ENCODE peak calls at places on chromosome 6, in four cellular contexts. T is H1, N is K562, F is HepG2. A is an unnamed sample.

GRCh38 chr6:144683216-144684070 is 398.3 kb downstream of the UTRN start:
- DNase-seq in N (no peak), F (no peak), T (no peak), A (no peak)

GRCh38 chr6:47308674-47309325 is 905 bp downstream of the TNFRSF21 start:
- DNase-seq in T (peak), F (no peak), N (peak), A (no peak)

GRCh38 chr6:82000551-82000950 is 247.0 kb downstream of the IBTK start:
- DNase-seq in N (no peak), F (no peak), T (no peak), A (no peak)

GRCh38 chr6:151071295-151071694 is 168.5 kb upstream of the AKAP12 start:
- DNase-seq in F (peak), T (no peak), N (no peak), A (no peak)

GRCh38 chr6:33869121-33869520 is 65.3 kb upstream of the MLN start:
- DNase-seq in T (no peak), N (no peak), F (no peak), A (no peak)

GRCh38 chr6:137271245-137272183 is 52.3 kb upstream of the IFNGR1 start:
- DNase-seq in T (no peak), F (peak), N (no peak), A (no peak)

GRCh38 chr6:75201901-75202672 is 3.8 kb downstream of the COL12A1 start:
- DNase-seq in F (no peak), N (no peak), T (peak), A (no peak)

GRCh38 chr6:135657207-135657606 is 159.7 kb upstream of the AHI1 start:
- DNase-seq in N (no peak), F (no peak), T (no peak), A (no peak)

GRCh38 chr6:152355166-152355565 is 282.0 kb downstream of the SYNE1 start:
- DNase-seq in N (no peak), T (no peak), F (no peak), A (no peak)

GRCh38 chr6:8375916-8376315 is 59.4 kb downstream of the SLC35B3 start:
- DNase-seq in F (no peak), N (no peak), T (no peak), A (no peak)

GRCh38 chr6:168908166-168908565 is 345.5 kb downstream of the THBS2 start:
- DNase-seq in F (no peak), T (no peak), N (no peak), A (no peak)

GRCh38 chr6:16918586-16918985 is 157.3 kb upstream of the ATXN1 start:
- DNase-seq in T (no peak), N (no peak), F (no peak), A (no peak)

GRCh38 chr6:20439558-20439957 is 37.9 kb downstream of the E2F3 start:
- DNase-seq in T (no peak), N (no peak), F (no peak), A (no peak)

GRCh38 chr6:101931766-101932165 is 538.3 kb downstream of the GRIK2 start:
- DNase-seq in N (no peak), F (no peak), T (no peak), A (no peak)

GRCh38 chr6:165566088-165566828 is 96.8 kb downstream of the PDE10A start:
- DNase-seq in T (no peak), N (no peak), F (no peak), A (no peak)

GRCh38 chr6:158972241-158973233 is 27.5 kb downstream of the RSPH3 start:
- DNase-seq in T (no peak), F (peak), N (peak), A (peak)

GRCh38 chr6:20873425-20874190 is 339.4 kb downstream of the CDKAL1 start:
- DNase-seq in N (no peak), T (no peak), F (no peak), A (no peak)

GRCh38 chr6:67630146-67630545 is 1004.9 kb upstream of the ADGRB3 start:
- DNase-seq in F (no peak), T (no peak), N (no peak), A (no peak)

GRCh38 chr6:31407699-31408098 is 4.3 kb downstream of the MICA start:
- DNase-seq in T (no peak), F (no peak), N (no peak), A (no peak)

DNA sequence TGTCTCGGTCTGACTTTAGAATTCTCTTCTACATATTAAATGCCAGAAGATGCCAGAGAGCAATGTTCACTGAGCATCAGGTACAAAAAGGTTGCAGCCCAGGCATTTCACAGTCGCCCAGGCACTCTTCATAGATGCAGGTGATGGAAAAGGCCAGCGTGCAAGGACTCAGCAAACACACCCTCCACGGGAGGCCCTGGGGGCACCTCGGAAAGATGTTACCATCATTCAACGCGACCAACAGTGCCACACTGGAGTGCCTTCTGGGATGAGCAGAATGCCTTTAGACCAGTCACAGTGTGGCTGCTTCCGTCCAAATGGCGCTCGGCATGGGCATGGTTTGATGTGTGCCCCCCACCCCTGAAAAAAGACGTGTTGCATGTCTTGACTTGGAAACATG is 4.5 kb upstream of the RAMACL start:
- DNase-seq in N (no peak), T (no peak), F (no peak), A (no peak)
- TF ChIP-seq JUND in N (no peak), T (no peak), F (no peak), A (no peak)

GRCh38 chr6:154488802-154489437 is 21.6 kb downstream of the CNKSR3 start:
- DNase-seq in F (no peak), N (no peak), T (no peak), A (no peak)
- H3K4me2 ChIP-seq in F (no peak), N (no peak), T (no peak), A (no peak)

GRCh38 chr6:6984585-6985366 is 123.0 kb upstream of the RREB1 start:
- DNase-seq in N (no peak), F (peak), T (no peak), A (no peak)
- TF ChIP-seq CBX5 in N (no peak), F (no peak), T (no peak), A (no peak)

DNA sequence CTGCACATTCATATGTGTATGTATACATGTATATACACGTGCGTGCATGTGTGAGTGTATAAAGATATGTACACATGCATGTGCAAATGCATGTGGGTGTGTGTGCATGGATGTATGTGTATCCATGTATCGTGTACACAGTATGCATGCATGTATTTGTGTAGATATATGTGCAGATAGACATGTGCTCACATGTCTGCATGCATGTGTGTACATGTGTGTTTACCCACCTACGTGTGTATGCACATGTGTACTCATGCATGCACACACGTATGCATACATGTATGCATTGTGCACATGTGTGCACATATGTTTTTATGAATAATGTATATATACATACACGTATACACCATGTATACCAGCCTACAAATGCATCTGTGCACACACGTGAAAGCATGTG is 80.3 kb upstream of the ZNF322 start:
- DNase-seq in F (no peak), T (peak), N (peak), A (no peak)
- TF ChIP-seq JUND in F (no peak), T (no peak), N (no peak), A (no peak)

GRCh38 chr6:160007118-160007517 is 38.2 kb downstream of the IGF2R start:
- DNase-seq in N (no peak), T (no peak), F (no peak), A (no peak)

GRCh38 chr6:160004018-160004417 is 35.1 kb downstream of the IGF2R start:
- DNase-seq in T (no peak), N (no peak), F (no peak), A (no peak)

GRCh38 chr6:160005861-160006540 is 37.1 kb downstream of the IGF2R start:
- DNase-seq in T (no peak), F (no peak), N (peak), A (no peak)

GRCh38 chr6:160004419-160005160 is 35.7 kb downstream of the IGF2R start:
- DNase-seq in F (no peak), N (no peak), T (no peak), A (no peak)

DNA sequence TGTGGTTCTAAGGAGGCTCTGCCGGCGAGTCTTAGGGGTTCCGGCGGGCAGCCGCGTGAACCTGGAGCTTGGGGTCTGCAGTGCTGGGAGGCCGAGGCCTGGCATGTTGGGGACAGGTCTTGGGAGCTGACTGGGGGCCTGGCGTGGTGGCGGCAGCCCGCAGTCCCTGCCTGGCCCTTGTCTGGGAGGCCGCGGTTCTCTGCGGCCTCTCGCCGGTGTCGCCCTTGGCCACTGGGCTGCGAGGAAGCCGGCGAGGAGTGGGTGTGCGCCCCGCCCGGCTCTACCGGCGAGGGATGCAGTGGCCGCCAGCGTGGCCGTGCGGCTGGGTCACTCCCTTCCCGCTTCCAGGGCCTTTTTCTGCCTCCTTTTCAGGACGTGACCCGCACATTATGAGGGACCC is 36.3 kb downstream of the IGF2R start:
- DNase-seq in F (no peak), T (no peak), N (peak), A (no peak)
- H3K4me2 ChIP-seq in F (no peak), T (no peak), N (no peak), A (no peak)

DNA sequence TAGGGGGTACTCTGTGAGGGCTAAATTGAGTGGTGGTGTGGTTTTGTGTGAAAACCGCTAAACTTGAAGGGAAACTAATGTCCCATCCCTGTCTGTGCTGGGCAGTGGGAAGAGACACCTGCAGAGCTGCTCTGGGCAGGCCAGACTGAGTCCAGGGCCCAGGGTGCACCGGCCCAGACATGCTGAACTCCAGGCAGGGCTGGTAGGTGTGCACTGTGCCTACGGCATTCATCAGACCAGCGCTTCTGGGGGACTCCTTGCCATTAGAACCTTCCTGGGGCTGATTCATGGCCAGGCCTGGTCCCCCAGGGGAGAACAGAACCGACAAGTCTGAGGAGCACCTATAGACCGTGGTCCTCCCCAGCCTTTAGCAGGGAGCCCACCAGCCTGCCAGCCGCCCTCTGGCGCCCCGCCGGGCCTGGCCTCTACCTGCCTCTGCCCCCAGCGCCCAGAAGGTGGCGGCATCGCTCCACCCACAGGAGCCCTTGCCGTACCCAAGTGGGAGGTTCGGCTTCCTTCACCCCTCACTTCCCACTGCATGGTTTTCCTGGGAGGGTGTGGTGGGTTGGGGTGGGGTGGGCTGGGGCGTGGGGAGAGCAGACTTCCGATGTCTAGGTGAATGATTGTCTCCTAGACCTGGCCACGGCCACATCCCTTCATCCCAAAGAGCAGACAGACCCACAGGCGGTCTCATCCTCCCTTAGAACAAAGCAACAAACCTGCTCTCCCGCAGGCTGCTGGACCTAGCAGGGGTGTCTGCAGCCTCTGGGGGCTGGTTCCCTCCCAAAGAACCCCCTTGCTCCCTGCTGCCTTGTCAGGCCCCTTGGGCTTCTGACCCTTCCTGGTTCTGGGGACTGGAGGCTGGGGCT is 15.5 kb downstream of the CCDC167 start:
- DNase-seq in N (peak), T (peak), F (peak), A (no peak)
- TF ChIP-seq CBX5 in N (no peak), T (no peak), F (no peak), A (no peak)

DNA sequence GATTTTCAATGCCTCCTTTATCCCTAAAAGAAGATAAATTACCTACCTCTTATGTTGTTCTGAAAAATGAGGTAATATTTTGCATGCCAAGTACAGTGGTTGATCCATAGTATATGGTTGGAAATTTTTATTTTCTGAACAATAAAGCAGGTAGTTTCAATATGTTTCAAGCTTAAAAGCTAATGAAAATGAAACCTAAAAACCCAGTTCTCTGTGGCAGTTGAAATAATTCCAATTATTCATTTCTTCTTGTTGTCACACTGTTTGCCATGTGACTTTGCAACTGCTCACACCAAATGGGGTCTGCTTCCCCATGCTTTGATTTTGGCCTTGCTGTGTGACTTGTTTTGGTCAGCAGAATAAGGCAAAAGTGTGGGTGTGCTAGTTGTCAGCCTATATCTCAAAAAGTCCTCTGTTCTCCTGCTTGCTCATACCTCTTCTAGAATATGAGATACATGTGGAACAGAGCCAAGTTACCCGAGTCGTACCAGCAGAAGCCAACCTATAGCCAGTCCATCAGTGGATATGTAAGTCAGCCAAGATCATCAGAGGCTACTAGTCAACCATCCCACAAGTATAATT is 197.2 kb upstream of the THEMIS start:
- DNase-seq in T (no peak), N (no peak), F (no peak), A (no peak)
- TF ChIP-seq JUND in T (no peak), N (no peak), F (no peak), A (no peak)

GRCh38 chr6:44609051-44609612 is 221.6 kb downstream of the CDC5L start:
- DNase-seq in F (no peak), N (no peak), T (no peak), A (no peak)
- H3K4me2 ChIP-seq in F (no peak), N (no peak), T (no peak), A (no peak)